ENCODE peak calls at places on chromosomes 5 and 9, in nine cellular contexts. U, A, R, O, C, P, E, S and Q are unnamed samples.

GRCh38 chr5:79464695-79465332 is 49.1 kb downstream of the HOMER1 start:
- DNase-seq in U (peak), A (no peak), R (no peak), O (peak), C (peak), P (peak), E (no peak), S (peak), Q (peak)

GRCh38 chr9:112170968-112171367 is 4.1 kb downstream of the SUSD1 start:
- DNase-seq in U (no peak), A (no peak), R (no peak), O (no peak), C (no peak), P (no peak), E (no peak), S (no peak), Q (no peak)

GRCh38 chr9:125797857-125798399 is 50.8 kb downstream of the PBX3 start:
- DNase-seq in U (no peak), A (no peak), R (no peak), O (no peak), C (peak), P (no peak), E (no peak), S (no peak), Q (no peak)

GRCh38 chr9:757246-757881 is 84.1 kb upstream of the DMRT1 start:
- DNase-seq in U (peak), A (no peak), R (no peak), O (no peak), C (peak), P (peak), E (no peak), S (peak), Q (no peak)

GRCh38 chr9:109194157-109194556 is 27.1 kb upstream of the FRRS1L start:
- DNase-seq in U (no peak), A (no peak), R (no peak), O (no peak), C (peak), P (no peak), E (peak), S (peak), Q (no peak)

GRCh38 chr5:98734646-98735045 is 38.8 kb upstream of the RGMB start:
- DNase-seq in U (no peak), A (no peak), R (no peak), O (no peak), C (no peak), P (no peak), E (no peak), S (no peak), Q (no peak)

GRCh38 chr9:136941231-136942111 is 3.1 kb downstream of the FBXW5 start:
- DNase-seq in U (no peak), A (peak), R (no peak), O (no peak), C (no peak), P (no peak), E (no peak), S (no peak), Q (no peak)

GRCh38 chr9:72952914-72953313 is at the start of gene ALDH1A1:
- DNase-seq in U (no peak), A (no peak), R (no peak), O (no peak), C (peak), P (peak), E (no peak), S (no peak), Q (no peak)

GRCh38 chr5:178130576-178131445 is at the start of gene RMND5B:
- DNase-seq in U (peak), A (peak), R (peak), O (peak), C (peak), P (peak), E (peak), S (peak), Q (peak)

GRCh38 chr9:127305450-127306226 is 41.1 kb downstream of the GARNL3 start:
- DNase-seq in U (no peak), A (no peak), R (no peak), O (no peak), C (no peak), P (no peak), E (no peak), S (no peak), Q (no peak)

GRCh38 chr5:138544171-138545134 is 1.4 kb upstream of the ETF1 start:
- DNase-seq in U (no peak), A (no peak), R (no peak), O (no peak), C (peak), P (peak), E (no peak), S (peak), Q (no peak)